ENCODE peak calls at places on chromosomes 11 and 22, in eight cellular contexts. One of them, this sample, is unnamed.

GRCh38 chr22:39677967-39678366 is 107.4 kb downstream of the CACNA1I start:
- DNase-seq in stimulated activated naive CD4-positive, alpha-beta T cell: no peak
- DNase-seq in stimulated activated CD4-positive, alpha-beta T cell treated with anti-CD3 and anti-CD28 coated beads, Interleukin-2, amount 100 ng/mL, for 24 hours: no peak
- DNase-seq in anterior cingulate cortex: no peak
- DNase-seq in activated T-helper 1 cell treated with anti-CD3 and anti-CD28 coated beads, Interleukin-12 subunit alpha, Interleukin-12 subunit beta, Interleukin-2, Interleukin-4 antibody, amounts not matched to agents 30 ng/mL and 10 ng/mL and 1 ng/mL, durations not matched to agents 14 hours and 24 hours and 36 hours: no peak
- DNase-seq in GM13977: no peak
- DNase-seq in fibroblast of the aortic adventitia: no peak
- DNase-seq in astrocyte of the spinal cord: no peak
- DNase-seq in this sample: no peak

GRCh38 chr11:111530091-111530490 is 10.4 kb upstream of the LAYN start:
- DNase-seq in stimulated activated naive CD4-positive, alpha-beta T cell: no peak
- DNase-seq in stimulated activated CD4-positive, alpha-beta T cell treated with anti-CD3 and anti-CD28 coated beads, Interleukin-2, amount 100 ng/mL, for 24 hours: no peak
- DNase-seq in anterior cingulate cortex: no peak
- DNase-seq in activated T-helper 1 cell treated with anti-CD3 and anti-CD28 coated beads, Interleukin-12 subunit alpha, Interleukin-12 subunit beta, Interleukin-2, Interleukin-4 antibody, amounts not matched to agents 30 ng/mL and 10 ng/mL and 1 ng/mL, durations not matched to agents 14 hours and 24 hours and 36 hours: no peak
- DNase-seq in GM13977: no peak
- DNase-seq in fibroblast of the aortic adventitia: peak; percentile 26
- DNase-seq in astrocyte of the spinal cord: peak; percentile 35
- DNase-seq in this sample: no peak

GRCh38 chr11:57980201-57980600 is 43.5 kb upstream of the OR9Q1 start:
- DNase-seq in stimulated activated naive CD4-positive, alpha-beta T cell: no peak
- DNase-seq in stimulated activated CD4-positive, alpha-beta T cell treated with anti-CD3 and anti-CD28 coated beads, Interleukin-2, amount 100 ng/mL, for 24 hours: no peak
- DNase-seq in anterior cingulate cortex: no peak
- DNase-seq in activated T-helper 1 cell treated with anti-CD3 and anti-CD28 coated beads, Interleukin-12 subunit alpha, Interleukin-12 subunit beta, Interleukin-2, Interleukin-4 antibody, amounts not matched to agents 30 ng/mL and 10 ng/mL and 1 ng/mL, durations not matched to agents 14 hours and 24 hours and 36 hours: no peak
- DNase-seq in GM13977: no peak
- DNase-seq in fibroblast of the aortic adventitia: no peak
- DNase-seq in astrocyte of the spinal cord: no peak
- DNase-seq in this sample: no peak

GRCh38 chr22:50678218-50678650 is 5.6 kb downstream of the SHANK3 start:
- DNase-seq in stimulated activated naive CD4-positive, alpha-beta T cell: no peak
- DNase-seq in stimulated activated CD4-positive, alpha-beta T cell treated with anti-CD3 and anti-CD28 coated beads, Interleukin-2, amount 100 ng/mL, for 24 hours: no peak
- DNase-seq in anterior cingulate cortex: no peak
- DNase-seq in activated T-helper 1 cell treated with anti-CD3 and anti-CD28 coated beads, Interleukin-12 subunit alpha, Interleukin-12 subunit beta, Interleukin-2, Interleukin-4 antibody, amounts not matched to agents 30 ng/mL and 10 ng/mL and 1 ng/mL, durations not matched to agents 14 hours and 24 hours and 36 hours: no peak
- DNase-seq in GM13977: no peak
- DNase-seq in fibroblast of the aortic adventitia: no peak
- DNase-seq in astrocyte of the spinal cord: no peak
- DNase-seq in this sample: no peak

GRCh38 chr22:46078241-46079092 is 71.9 kb upstream of the PPARA start:
- DNase-seq in stimulated activated naive CD4-positive, alpha-beta T cell: no peak
- DNase-seq in stimulated activated CD4-positive, alpha-beta T cell treated with anti-CD3 and anti-CD28 coated beads, Interleukin-2, amount 100 ng/mL, for 24 hours: no peak
- DNase-seq in anterior cingulate cortex: peak; percentile 55
- DNase-seq in activated T-helper 1 cell treated with anti-CD3 and anti-CD28 coated beads, Interleukin-12 subunit alpha, Interleukin-12 subunit beta, Interleukin-2, Interleukin-4 antibody, amounts not matched to agents 30 ng/mL and 10 ng/mL and 1 ng/mL, durations not matched to agents 14 hours and 24 hours and 36 hours: no peak
- DNase-seq in GM13977: no peak
- DNase-seq in fibroblast of the aortic adventitia: peak; percentile 90
- DNase-seq in astrocyte of the spinal cord: no peak
- DNase-seq in this sample: no peak

GRCh38 chr22:39309881-39310714 is 9.3 kb downstream of the RPL3 start:
- DNase-seq in stimulated activated naive CD4-positive, alpha-beta T cell: no peak
- DNase-seq in stimulated activated CD4-positive, alpha-beta T cell treated with anti-CD3 and anti-CD28 coated beads, Interleukin-2, amount 100 ng/mL, for 24 hours: peak; percentile 41
- DNase-seq in anterior cingulate cortex: no peak
- DNase-seq in activated T-helper 1 cell treated with anti-CD3 and anti-CD28 coated beads, Interleukin-12 subunit alpha, Interleukin-12 subunit beta, Interleukin-2, Interleukin-4 antibody, amounts not matched to agents 30 ng/mL and 10 ng/mL and 1 ng/mL, durations not matched to agents 14 hours and 24 hours and 36 hours: no peak
- DNase-seq in GM13977: no peak
- DNase-seq in fibroblast of the aortic adventitia: peak; percentile 33
- DNase-seq in astrocyte of the spinal cord: no peak
- DNase-seq in this sample: no peak

GRCh38 chr11:77705195-77705876 is 67.7 kb upstream of the CLNS1A start:
- DNase-seq in stimulated activated naive CD4-positive, alpha-beta T cell: no peak
- DNase-seq in stimulated activated CD4-positive, alpha-beta T cell treated with anti-CD3 and anti-CD28 coated beads, Interleukin-2, amount 100 ng/mL, for 24 hours: peak; percentile 5
- DNase-seq in anterior cingulate cortex: no peak
- DNase-seq in activated T-helper 1 cell treated with anti-CD3 and anti-CD28 coated beads, Interleukin-12 subunit alpha, Interleukin-12 subunit beta, Interleukin-2, Interleukin-4 antibody, amounts not matched to agents 30 ng/mL and 10 ng/mL and 1 ng/mL, durations not matched to agents 14 hours and 24 hours and 36 hours: no peak
- DNase-seq in GM13977: no peak
- DNase-seq in fibroblast of the aortic adventitia: peak; percentile 22
- DNase-seq in astrocyte of the spinal cord: peak; percentile 32
- DNase-seq in this sample: no peak

GRCh38 chr11:26297179-26297970 is 34.6 kb upstream of the ANO3 start:
- DNase-seq in stimulated activated naive CD4-positive, alpha-beta T cell: no peak
- DNase-seq in stimulated activated CD4-positive, alpha-beta T cell treated with anti-CD3 and anti-CD28 coated beads, Interleukin-2, amount 100 ng/mL, for 24 hours: no peak
- DNase-seq in anterior cingulate cortex: no peak
- DNase-seq in activated T-helper 1 cell treated with anti-CD3 and anti-CD28 coated beads, Interleukin-12 subunit alpha, Interleukin-12 subunit beta, Interleukin-2, Interleukin-4 antibody, amounts not matched to agents 30 ng/mL and 10 ng/mL and 1 ng/mL, durations not matched to agents 14 hours and 24 hours and 36 hours: no peak
- DNase-seq in GM13977: peak; percentile 45
- DNase-seq in fibroblast of the aortic adventitia: peak; percentile 87
- DNase-seq in astrocyte of the spinal cord: peak; percentile 71
- DNase-seq in this sample: peak; percentile 8

GRCh38 chr11:69280994-69281393 is 13.0 kb upstream of the MYEOV start:
- DNase-seq in stimulated activated naive CD4-positive, alpha-beta T cell: no peak
- DNase-seq in stimulated activated CD4-positive, alpha-beta T cell treated with anti-CD3 and anti-CD28 coated beads, Interleukin-2, amount 100 ng/mL, for 24 hours: no peak
- DNase-seq in anterior cingulate cortex: no peak
- DNase-seq in activated T-helper 1 cell treated with anti-CD3 and anti-CD28 coated beads, Interleukin-12 subunit alpha, Interleukin-12 subunit beta, Interleukin-2, Interleukin-4 antibody, amounts not matched to agents 30 ng/mL and 10 ng/mL and 1 ng/mL, durations not matched to agents 14 hours and 24 hours and 36 hours: no peak
- DNase-seq in GM13977: no peak
- DNase-seq in fibroblast of the aortic adventitia: peak; percentile 78
- DNase-seq in astrocyte of the spinal cord: peak; percentile 83
- DNase-seq in this sample: no peak

GRCh38 chr11:114099392-114100178 is 40.1 kb downstream of the ZBTB16 start:
- DNase-seq in stimulated activated naive CD4-positive, alpha-beta T cell: no peak
- DNase-seq in stimulated activated CD4-positive, alpha-beta T cell treated with anti-CD3 and anti-CD28 coated beads, Interleukin-2, amount 100 ng/mL, for 24 hours: no peak
- DNase-seq in anterior cingulate cortex: no peak
- DNase-seq in activated T-helper 1 cell treated with anti-CD3 and anti-CD28 coated beads, Interleukin-12 subunit alpha, Interleukin-12 subunit beta, Interleukin-2, Interleukin-4 antibody, amounts not matched to agents 30 ng/mL and 10 ng/mL and 1 ng/mL, durations not matched to agents 14 hours and 24 hours and 36 hours: no peak
- DNase-seq in GM13977: no peak
- DNase-seq in fibroblast of the aortic adventitia: no peak
- DNase-seq in astrocyte of the spinal cord: peak; percentile 52
- DNase-seq in this sample: peak; percentile 85

GRCh38 chr22:47615051-47615450 is 852.6 kb downstream of the TBC1D22A start:
- DNase-seq in stimulated activated naive CD4-positive, alpha-beta T cell: no peak
- DNase-seq in stimulated activated CD4-positive, alpha-beta T cell treated with anti-CD3 and anti-CD28 coated beads, Interleukin-2, amount 100 ng/mL, for 24 hours: no peak
- DNase-seq in anterior cingulate cortex: no peak
- DNase-seq in activated T-helper 1 cell treated with anti-CD3 and anti-CD28 coated beads, Interleukin-12 subunit alpha, Interleukin-12 subunit beta, Interleukin-2, Interleukin-4 antibody, amounts not matched to agents 30 ng/mL and 10 ng/mL and 1 ng/mL, durations not matched to agents 14 hours and 24 hours and 36 hours: no peak
- DNase-seq in GM13977: no peak
- DNase-seq in fibroblast of the aortic adventitia: no peak
- DNase-seq in astrocyte of the spinal cord: no peak
- DNase-seq in this sample: no peak

GRCh38 chr11:76808158-76808557 is 25.0 kb downstream of the TSKU start:
- DNase-seq in stimulated activated naive CD4-positive, alpha-beta T cell: no peak
- DNase-seq in stimulated activated CD4-positive, alpha-beta T cell treated with anti-CD3 and anti-CD28 coated beads, Interleukin-2, amount 100 ng/mL, for 24 hours: no peak
- DNase-seq in anterior cingulate cortex: no peak
- DNase-seq in activated T-helper 1 cell treated with anti-CD3 and anti-CD28 coated beads, Interleukin-12 subunit alpha, Interleukin-12 subunit beta, Interleukin-2, Interleukin-4 antibody, amounts not matched to agents 30 ng/mL and 10 ng/mL and 1 ng/mL, durations not matched to agents 14 hours and 24 hours and 36 hours: no peak
- DNase-seq in GM13977: no peak
- DNase-seq in fibroblast of the aortic adventitia: no peak
- DNase-seq in astrocyte of the spinal cord: no peak
- DNase-seq in this sample: no peak